ENCODE peak calls at places on chromosomes 12 and 14, in six cellular contexts. V, T, Q, Z, H and B are unnamed samples. For H3K9me3, the result is how much of the 10 kb centered on the place peaks cover.

GRCh38 chr14:90697577-90698206 is 118.5 kb downstream of the TTC7B start:
- DNase-seq in V (peak), Q (peak), T (peak), Z (peak), H (peak), B (peak)

GRCh38 chr14:93655078-93655750 is 133.1 kb downstream of the PRIMA1 start:
- DNase-seq in H (peak), T (peak), V (no peak), Z (no peak), Q (no peak), B (no peak)

GRCh38 chr14:57871487-57872080 is 5.7 kb upstream of the SLC35F4 start:
- DNase-seq in T (peak), Q (no peak), V (no peak), H (peak), Z (no peak), B (no peak)

GRCh38 chr12:76274699-76275098 is 73.5 kb downstream of the BBS10 start:
- DNase-seq in Q (no peak), V (no peak), T (no peak), H (no peak), Z (no peak), B (no peak)

GRCh38 chr12:98137278-98137677 is 378.1 kb upstream of the TMPO start:
- DNase-seq in Z (no peak), Q (no peak), H (no peak), T (no peak), V (no peak), B (no peak)

GRCh38 chr14:102229071-102229738 is 75.8 kb downstream of the MOK start:
- DNase-seq in Q (no peak), T (no peak), H (no peak), Z (no peak), V (no peak), B (no peak)

GRCh38 chr12:28446031-28446430 is 255.8 kb downstream of the CCDC91 start:
- DNase-seq in T (no peak), Z (no peak), Q (no peak), H (no peak), V (no peak), B (no peak)

GRCh38 chr12:121181181-121181580 is 28.7 kb upstream of the P2RX4 start:
- DNase-seq in H (no peak), Z (no peak), V (no peak), Q (no peak), T (peak), B (no peak)

GRCh38 chr14:52069617-52070431 is 965 bp upstream of the NID2 start:
- DNase-seq in Z (no peak), V (no peak), T (peak), Q (no peak), H (no peak), B (no peak)

GRCh38 chr14:90603336-90603735 is 206.5 kb downstream of the CALM1 start:
- DNase-seq in Q (no peak), Z (no peak), T (no peak), V (no peak), H (no peak), B (no peak)

GRCh38 chr12:110670161-110670701 is 18.7 kb downstream of the HVCN1 start:
- DNase-seq in H (no peak), T (no peak), Q (no peak), V (no peak), Z (no peak), B (no peak)

GRCh38 chr14:93619176-93619793 is 169.0 kb downstream of the PRIMA1 start:
- DNase-seq in Q (no peak), Z (no peak), H (peak), T (peak), V (no peak), B (no peak)

GRCh38 chr12:130983328-130984017 is 29.8 kb downstream of the ADGRD1 start:
- DNase-seq in V (no peak), T (no peak), H (no peak), Q (no peak), Z (no peak), B (no peak)

GRCh38 chr14:68749487-68750475 is 43.1 kb downstream of the ZFP36L1 start:
- DNase-seq in Q (no peak), V (peak), H (no peak), Z (no peak), T (peak), B (no peak)

GRCh38 chr12:116236148-116236731 is 41.3 kb downstream of the MED13L start:
- DNase-seq in T (peak), V (no peak), Q (no peak), H (peak), Z (peak), B (peak)

GRCh38 chr12:105947906-105948305 is 190.8 kb downstream of the NUAK1 start:
- DNase-seq in Q (no peak), H (no peak), T (no peak), V (no peak), Z (no peak), B (no peak)

GRCh38 chr12:78392918-78393317 is 471.7 kb upstream of the SYT1 start:
- DNase-seq in H (no peak), V (no peak), T (peak), Z (no peak), Q (no peak), B (no peak)

GRCh38 chr12:15274561-15274967 is 47.7 kb upstream of the PTPRO start:
- DNase-seq in H (peak), Q (no peak), T (peak), Z (no peak), V (peak), B (no peak)

GRCh38 chr14:97164014-97164413 is 366.8 kb downstream of the VRK1 start:
- DNase-seq in Q (no peak), H (no peak), T (no peak), Z (no peak), V (no peak), B (no peak)

GRCh38 chr14:73025544-73025943 is 1.4 kb downstream of the ZFYVE1 start:
- DNase-seq in Z (no peak), V (no peak), Q (no peak), T (peak), H (no peak), B (no peak)

GRCh38 chr12:53500119-53500775 is 836 bp upstream of the TARBP2 start:
- DNase-seq in T (peak), H (peak), V (peak), Q (peak), Z (no peak), B (no peak)

GRCh38 chr14:59451849-59452248 is 13.3 kb downstream of the GPR135 start:
- DNase-seq in H (no peak), V (no peak), T (no peak), Q (no peak), Z (no peak), B (no peak)

GRCh38 chr12:68203460-68203875 is 22.1 kb downstream of the IL26 start:
- DNase-seq in V (no peak), T (no peak), Q (no peak), H (no peak), Z (no peak), B (no peak)

GRCh38 chr12:98417303-98417702 is 98.1 kb upstream of the TMPO start:
- DNase-seq in Q (no peak), V (no peak), H (no peak), Z (no peak), T (no peak), B (no peak)

GRCh38 chr12:52837781-52838736 is 3.9 kb upstream of the KRT79 start:
- DNase-seq in H (no peak), V (no peak), T (no peak), Z (no peak), Q (no peak), B (no peak)

GRCh38 chr12:96375173-96375572 is 25.1 kb downstream of the CDK17 start:
- DNase-seq in V (no peak), Q (no peak), H (peak), T (no peak), Z (no peak), B (no peak)

GRCh38 chr14:24032727-24033418 is 18.9 kb upstream of the CARMIL3 start:
- DNase-seq in Z (no peak), T (peak), H (no peak), V (peak), Q (no peak), B (no peak)

GRCh38 chr14:68701001-68701741 is 91.7 kb downstream of the ZFP36L1 start:
- DNase-seq in H (no peak), Z (no peak), V (no peak), Q (no peak), T (no peak), B (no peak)

GRCh38 chr12:124625867-124626675 is 58.7 kb upstream of the NCOR2 start:
- DNase-seq in V (peak), Q (peak), T (peak), Z (no peak), H (peak), B (no peak)

GRCh38 chr12:20213851-20214250 is 154.5 kb upstream of the PDE3A start:
- DNase-seq in Z (no peak), H (no peak), V (no peak), T (peak), Q (no peak), B (no peak)

GRCh38 chr14:59197695-59198262 is 9.3 kb downstream of the DAAM1 start:
- DNase-seq in T (no peak), H (no peak), Q (no peak), V (no peak), Z (no peak), B (no peak)

GRCh38 chr12:26028953-26029740 is 70.7 kb downstream of the RASSF8 start:
- DNase-seq in H (peak), Q (no peak), T (peak), V (no peak), Z (no peak), B (no peak)

DNA sequence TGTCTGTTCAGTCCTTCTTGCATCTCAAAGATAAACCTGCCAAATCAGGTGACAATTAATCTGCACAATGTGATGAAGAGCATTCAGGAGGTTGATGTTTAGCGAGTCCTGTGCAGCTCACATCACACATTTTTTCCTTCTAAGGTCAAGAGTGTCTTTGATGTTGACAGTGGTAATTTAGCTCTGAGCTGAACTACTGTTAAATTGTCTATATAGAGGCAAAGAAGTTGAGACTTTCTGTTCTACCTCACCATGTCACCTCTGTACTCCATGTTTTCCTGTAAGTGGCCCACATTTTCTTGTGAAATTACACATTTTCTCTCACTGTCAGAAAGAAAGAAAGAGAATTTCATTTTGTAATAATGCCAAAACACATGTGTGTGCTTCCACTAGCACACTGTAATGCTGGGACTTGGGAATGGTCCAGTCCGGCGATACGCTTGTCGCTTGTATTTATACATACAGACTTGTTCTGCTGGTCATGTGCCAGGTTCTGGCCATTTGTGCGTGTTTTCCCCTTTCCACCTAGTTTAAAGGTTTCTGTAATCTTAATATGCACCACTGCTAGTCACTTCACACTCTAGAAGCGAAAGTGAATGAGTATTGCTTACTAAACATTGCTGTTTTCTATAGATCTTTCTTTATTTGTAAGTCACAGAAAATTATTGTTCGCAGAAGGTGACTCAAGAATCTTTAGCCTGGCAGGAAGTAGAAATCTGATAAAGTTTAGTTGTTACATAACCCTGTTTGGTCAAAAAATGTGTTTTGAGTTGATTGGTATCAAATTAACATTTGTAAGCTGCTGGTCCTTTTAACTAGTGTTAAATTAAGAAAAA is 328.9 kb downstream of the TMTC2 start:
- DNase-seq in V (no peak), H (no peak), Z (no peak), Q (no peak), T (peak), B (no peak)
- TF ChIP-seq CTCF in V (no peak), H (no peak), Z (no peak), Q (no peak), T (no peak), B (no peak)

GRCh38 chr12:31880340-31880739 is 78.9 kb upstream of the RESF1 start:
- DNase-seq in V (no peak), Q (no peak), T (no peak), H (no peak), Z (no peak), B (no peak)

GRCh38 chr12:31874961-31875608 is 84.1 kb upstream of the RESF1 start:
- DNase-seq in Q (peak), H (peak), V (no peak), Z (peak), T (peak), B (peak)

GRCh38 chr12:31875609-31875964 is 83.6 kb upstream of the RESF1 start:
- DNase-seq in Q (no peak), H (no peak), V (no peak), Z (no peak), T (no peak), B (no peak)

GRCh38 chr12:31876568-31877424 is 82.4 kb upstream of the RESF1 start:
- DNase-seq in V (no peak), Q (no peak), Z (no peak), H (no peak), T (no peak), B (no peak)

GRCh38 chr12:31877884-31878283 is 81.3 kb upstream of the RESF1 start:
- DNase-seq in Z (no peak), T (no peak), V (no peak), H (no peak), Q (no peak), B (no peak)
- H3K9me3 ChIP-seq in Z (under half), T (under half), V (under half), H (under half), Q (under half), B (under half)

DNA sequence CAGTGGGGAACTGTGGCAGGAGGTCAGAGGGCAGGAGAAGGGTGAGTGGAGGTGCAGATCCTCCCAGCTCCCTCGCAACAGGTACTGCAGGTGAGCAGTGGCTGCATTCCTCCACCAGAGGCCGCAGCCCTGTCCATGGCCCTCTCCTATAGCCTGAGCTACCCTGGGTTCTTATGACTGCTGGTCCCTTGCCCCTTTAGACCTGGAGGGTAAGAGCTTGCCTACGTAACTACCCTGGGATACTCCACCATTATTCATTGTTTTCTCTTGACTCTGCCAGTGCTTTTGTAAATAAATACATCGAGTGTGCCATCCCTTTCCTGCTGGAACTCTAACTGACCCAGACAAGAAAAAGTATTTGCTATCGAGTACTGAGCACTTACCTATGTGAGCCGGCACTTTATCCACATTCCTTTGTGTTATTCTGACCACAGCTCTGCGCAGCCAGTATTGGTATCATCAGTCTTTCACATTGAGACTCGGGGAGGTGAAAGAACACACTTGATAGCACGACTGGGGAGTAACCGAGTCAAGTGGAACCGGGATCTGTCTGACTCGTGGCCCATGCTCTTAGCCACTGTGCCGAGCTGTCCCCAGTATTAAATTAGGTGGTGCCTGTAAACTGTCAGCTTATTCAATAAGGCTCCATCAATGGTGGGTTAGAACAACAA is 38.5 kb downstream of the LTBP2 start:
- DNase-seq in H (no peak), V (no peak), T (no peak), Q (no peak), Z (no peak), B (no peak)
- TF ChIP-seq CTCF in H (no peak), V (no peak), T (no peak), Q (no peak), Z (no peak), B (no peak)

DNA sequence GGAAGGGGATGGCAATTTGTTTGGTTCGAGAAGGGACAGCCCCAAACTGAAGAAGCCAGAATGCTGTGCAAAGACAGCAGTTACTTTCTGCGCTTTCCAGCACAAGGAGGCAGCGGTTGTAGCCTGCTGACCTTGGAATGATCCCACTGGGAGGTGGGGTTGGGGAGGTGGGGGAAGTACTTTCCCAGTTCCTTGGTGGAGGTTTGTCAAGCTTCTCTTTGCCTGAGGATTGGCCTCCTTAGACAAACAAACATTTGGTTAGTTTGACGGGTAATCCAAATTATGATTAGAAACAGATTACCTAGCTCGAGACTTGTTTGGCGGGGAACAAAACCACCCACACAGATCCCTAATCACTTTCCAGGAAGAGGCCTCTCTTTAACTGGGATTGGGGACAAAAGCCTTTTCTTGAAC is 79.1 kb upstream of the EGLN3 start:
- DNase-seq in H (no peak), Z (no peak), Q (no peak), V (peak), T (peak), B (no peak)
- H3K9me3 ChIP-seq in H (under half), Z (under half), Q (under half), V (under half), T (under half), B (under half)

GRCh38 chr14:64745511-64746041 is 41.4 kb downstream of the PLEKHG3 start:
- DNase-seq in H (no peak), V (no peak), Q (no peak), T (peak), Z (no peak), B (no peak)
- TF ChIP-seq CTCF in H (no peak), V (no peak), Q (no peak), T (no peak), Z (no peak), B (no peak)

DNA sequence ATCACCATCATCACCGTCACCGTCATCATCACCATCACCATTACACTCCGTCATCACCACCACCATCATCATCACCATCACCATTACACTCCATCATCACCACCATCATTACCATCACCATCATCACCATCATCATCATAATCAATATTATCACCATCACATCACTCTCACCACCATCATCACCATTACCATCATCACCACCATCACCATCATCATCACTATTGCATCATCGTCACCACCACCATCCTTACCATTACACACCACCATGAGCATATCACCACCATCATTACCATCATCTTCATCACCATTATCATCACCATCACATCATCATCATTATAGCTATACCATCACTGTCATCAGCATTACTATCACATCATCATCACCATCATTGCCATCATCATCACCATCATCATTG is 93.7 kb downstream of the KIF26A start:
- DNase-seq in T (no peak), H (no peak), Z (no peak), Q (no peak), V (no peak), B (no peak)
- H3K9me3 ChIP-seq in T (under half), H (under half), Z (under half), Q (under half), V (under half), B (under half)